ENCODE peak calls at places on chromosomes 1 and 21, in nine cellular contexts. One of them, this sample, is unnamed. For H3K4me1, the result is how much of the 10 kb centered on the place peaks cover.

GRCh38 chr1:9161963-9162362 is 33.1 kb upstream of the GPR157 start:
- DNase-seq in neural progenitor cell: no peak
- DNase-seq in osteoblast: no peak
- DNase-seq in HepG2: no peak
- DNase-seq in mammary epithelial cell: no peak
- DNase-seq in HCT116: no peak
- DNase-seq in neuronal stem cell: no peak
- DNase-seq in GM12878: no peak
- DNase-seq in H9: no peak
- DNase-seq in this sample: no peak

GRCh38 chr1:77513839-77514763 is 168.4 kb downstream of the ZZZ3 start:
- DNase-seq in HepG2: no peak
- DNase-seq in H9: peak
- DNase-seq in HCT116: no peak
- DNase-seq in GM12878: no peak
- DNase-seq in mammary epithelial cell: peak
- DNase-seq in neuronal stem cell: peak
- DNase-seq in neural progenitor cell: peak
- DNase-seq in osteoblast: no peak
- DNase-seq in this sample: no peak

GRCh38 chr21:26140185-26140584 is 30.4 kb downstream of the APP start:
- DNase-seq in HepG2: peak
- DNase-seq in neural progenitor cell: no peak
- DNase-seq in osteoblast: peak
- DNase-seq in GM12878: no peak
- DNase-seq in H9: no peak
- DNase-seq in neuronal stem cell: no peak
- DNase-seq in HCT116: peak
- DNase-seq in mammary epithelial cell: peak
- DNase-seq in this sample: no peak

GRCh38 chr1:70071597-70071996 is 133.8 kb downstream of the LRRC40 start:
- DNase-seq in neuronal stem cell: no peak
- DNase-seq in mammary epithelial cell: no peak
- DNase-seq in HCT116: no peak
- DNase-seq in neural progenitor cell: no peak
- DNase-seq in HepG2: no peak
- DNase-seq in osteoblast: no peak
- DNase-seq in GM12878: no peak
- DNase-seq in H9: no peak
- DNase-seq in this sample: no peak

GRCh38 chr21:16302851-16303282 is 573.1 kb downstream of the USP25 start:
- DNase-seq in HepG2: no peak
- DNase-seq in osteoblast: peak
- DNase-seq in neuronal stem cell: no peak
- DNase-seq in GM12878: no peak
- DNase-seq in neural progenitor cell: no peak
- DNase-seq in HCT116: no peak
- DNase-seq in mammary epithelial cell: no peak
- DNase-seq in H9: no peak
- DNase-seq in this sample: no peak

GRCh38 chr1:115666702-115667101 is 24.9 kb downstream of the VANGL1 start:
- DNase-seq in HCT116: no peak
- DNase-seq in H9: no peak
- DNase-seq in GM12878: no peak
- DNase-seq in osteoblast: no peak
- DNase-seq in mammary epithelial cell: no peak
- DNase-seq in neuronal stem cell: no peak
- DNase-seq in neural progenitor cell: no peak
- DNase-seq in HepG2: no peak
- DNase-seq in this sample: no peak

GRCh38 chr1:147287133-147287865 is 44.8 kb downstream of the CHD1L start:
- DNase-seq in HCT116: no peak
- DNase-seq in neuronal stem cell: no peak
- DNase-seq in GM12878: no peak
- DNase-seq in mammary epithelial cell: no peak
- DNase-seq in neural progenitor cell: no peak
- DNase-seq in H9: no peak
- DNase-seq in osteoblast: no peak
- DNase-seq in HepG2: no peak
- DNase-seq in this sample: no peak

GRCh38 chr1:19596065-19596718 is 47.9 kb upstream of the NBL1 start:
- DNase-seq in neuronal stem cell: no peak
- DNase-seq in HCT116: no peak
- DNase-seq in mammary epithelial cell: no peak
- DNase-seq in osteoblast: no peak
- DNase-seq in neural progenitor cell: peak
- DNase-seq in H9: no peak
- DNase-seq in GM12878: no peak
- DNase-seq in HepG2: no peak
- DNase-seq in this sample: no peak

GRCh38 chr1:42490237-42490636 is 27.2 kb downstream of the CCDC30 start:
- DNase-seq in H9: no peak
- DNase-seq in neural progenitor cell: no peak
- DNase-seq in osteoblast: no peak
- DNase-seq in neuronal stem cell: no peak
- DNase-seq in HepG2: no peak
- DNase-seq in HCT116: no peak
- DNase-seq in mammary epithelial cell: no peak
- DNase-seq in GM12878: no peak
- DNase-seq in this sample: no peak

GRCh38 chr21:37128069-37128468 is 55.0 kb downstream of the TTC3 start:
- DNase-seq in HCT116: no peak
- DNase-seq in mammary epithelial cell: peak
- DNase-seq in neuronal stem cell: no peak
- DNase-seq in H9: no peak
- DNase-seq in GM12878: no peak
- DNase-seq in neural progenitor cell: no peak
- DNase-seq in HepG2: no peak
- DNase-seq in osteoblast: no peak
- DNase-seq in this sample: no peak

GRCh38 chr1:223715710-223716103 is 3.4 kb downstream of the CAPN2 start:
- DNase-seq in HepG2: no peak
- DNase-seq in mammary epithelial cell: no peak
- DNase-seq in neuronal stem cell: no peak
- DNase-seq in HCT116: no peak
- DNase-seq in neural progenitor cell: no peak
- DNase-seq in osteoblast: no peak
- DNase-seq in H9: no peak
- DNase-seq in GM12878: no peak
- DNase-seq in this sample: no peak

GRCh38 chr1:223717123-223717522 is 4.8 kb downstream of the CAPN2 start:
- DNase-seq in neural progenitor cell: no peak
- DNase-seq in GM12878: no peak
- DNase-seq in H9: no peak
- DNase-seq in HCT116: no peak
- DNase-seq in neuronal stem cell: no peak
- DNase-seq in osteoblast: no peak
- DNase-seq in HepG2: no peak
- DNase-seq in mammary epithelial cell: no peak
- DNase-seq in this sample: no peak

GRCh38 chr1:223714849-223715709 is 2.7 kb downstream of the CAPN2 start:
- DNase-seq in neuronal stem cell: no peak
- DNase-seq in neural progenitor cell: peak
- DNase-seq in H9: no peak
- DNase-seq in HepG2: no peak
- DNase-seq in osteoblast: peak
- DNase-seq in GM12878: no peak
- DNase-seq in mammary epithelial cell: peak
- DNase-seq in HCT116: peak
- DNase-seq in this sample: no peak

GRCh38 chr1:223717695-223718363 is 5.5 kb downstream of the CAPN2 start:
- DNase-seq in H9: no peak
- DNase-seq in neuronal stem cell: no peak
- DNase-seq in osteoblast: no peak
- DNase-seq in GM12878: no peak
- DNase-seq in neural progenitor cell: no peak
- DNase-seq in HCT116: no peak
- DNase-seq in HepG2: no peak
- DNase-seq in mammary epithelial cell: no peak
- DNase-seq in this sample: no peak

DNA sequence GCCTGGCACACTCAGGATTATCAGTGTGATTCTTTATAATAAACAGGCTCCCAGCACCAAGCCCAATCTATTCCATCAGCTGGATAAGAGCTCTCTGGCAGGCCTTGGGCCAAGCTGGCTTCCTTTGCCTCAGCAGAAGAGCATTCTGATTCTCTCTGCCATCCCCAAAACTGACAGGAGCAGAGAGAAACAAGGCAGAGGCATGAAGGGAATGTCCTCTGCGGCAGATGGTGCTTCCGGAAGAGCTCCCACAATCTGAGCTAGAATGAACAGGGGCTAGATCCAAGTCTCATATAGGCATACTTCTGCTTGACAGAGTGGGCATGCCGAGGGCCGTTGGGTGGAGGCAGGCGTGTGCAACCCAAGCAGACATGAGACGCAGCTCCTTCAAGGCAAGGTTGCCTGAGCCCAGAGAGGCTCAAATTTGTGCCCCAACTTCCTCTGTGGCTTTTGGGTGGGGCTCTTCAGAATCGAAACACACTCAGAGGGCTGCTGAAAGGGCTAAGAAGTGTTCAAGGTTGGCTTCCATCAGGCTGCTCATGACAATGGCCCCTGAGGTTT is 4.0 kb downstream of the CAPN2 start:
- DNase-seq in HepG2: no peak
- DNase-seq in H9: no peak
- DNase-seq in neural progenitor cell: no peak
- DNase-seq in neuronal stem cell: no peak
- DNase-seq in mammary epithelial cell: no peak
- DNase-seq in HCT116: no peak
- DNase-seq in GM12878: peak
- DNase-seq in osteoblast: no peak
- DNase-seq in this sample: no peak
- H3K4me1 ChIP-seq in HepG2: half or more
- H3K4me1 ChIP-seq in H9: under half
- H3K4me1 ChIP-seq in neural progenitor cell: under half
- H3K4me1 ChIP-seq in neuronal stem cell: under half
- H3K4me1 ChIP-seq in mammary epithelial cell: half or more
- H3K4me1 ChIP-seq in HCT116: half or more
- H3K4me1 ChIP-seq in GM12878: under half
- H3K4me1 ChIP-seq in osteoblast: half or more
- H3K4me1 ChIP-seq in this sample: under half

DNA sequence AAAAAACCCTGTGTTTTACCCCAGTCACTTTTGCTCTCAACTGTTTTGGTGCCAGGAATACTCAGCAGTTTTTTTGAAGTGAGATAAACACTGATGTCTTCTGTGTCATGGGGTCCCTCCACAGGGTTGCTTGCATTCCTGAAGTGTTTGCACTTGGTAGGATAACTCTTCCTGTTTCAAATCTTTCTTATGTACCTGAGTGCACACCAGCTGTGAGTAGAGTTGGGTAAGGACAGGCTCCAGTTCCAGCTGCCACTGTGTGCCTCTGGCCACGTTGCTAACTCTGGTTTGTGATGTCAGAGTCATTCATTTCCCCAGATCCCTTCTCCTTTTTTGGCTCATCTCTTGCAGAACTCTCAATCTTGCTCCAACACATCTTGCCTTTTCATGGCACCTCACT is 356.3 kb upstream of the B3GALT2 start:
- DNase-seq in osteoblast: no peak
- DNase-seq in HCT116: no peak
- DNase-seq in neuronal stem cell: no peak
- DNase-seq in mammary epithelial cell: no peak
- DNase-seq in neural progenitor cell: no peak
- DNase-seq in HepG2: peak
- DNase-seq in GM12878: no peak
- DNase-seq in H9: no peak
- DNase-seq in this sample: no peak
- H2AFZ ChIP-seq in osteoblast: no peak
- H2AFZ ChIP-seq in HCT116: no peak
- H2AFZ ChIP-seq in neuronal stem cell: peak
- H2AFZ ChIP-seq in mammary epithelial cell: no peak
- H2AFZ ChIP-seq in neural progenitor cell: no peak
- H2AFZ ChIP-seq in HepG2: no peak
- H2AFZ ChIP-seq in GM12878: no peak
- H2AFZ ChIP-seq in H9: no peak
- H2AFZ ChIP-seq in this sample: no peak

GRCh38 chr21:42446531-42446930 is 42.8 kb downstream of the UBASH3A start:
- DNase-seq in mammary epithelial cell: no peak
- DNase-seq in HepG2: no peak
- DNase-seq in osteoblast: no peak
- DNase-seq in neuronal stem cell: no peak
- DNase-seq in GM12878: no peak
- DNase-seq in HCT116: no peak
- DNase-seq in neural progenitor cell: no peak
- DNase-seq in H9: no peak
- DNase-seq in this sample: no peak

GRCh38 chr21:42447182-42447581 is 43.5 kb downstream of the UBASH3A start:
- DNase-seq in neuronal stem cell: no peak
- DNase-seq in HCT116: no peak
- DNase-seq in H9: no peak
- DNase-seq in HepG2: no peak
- DNase-seq in GM12878: no peak
- DNase-seq in osteoblast: no peak
- DNase-seq in mammary epithelial cell: no peak
- DNase-seq in neural progenitor cell: no peak
- DNase-seq in this sample: no peak

GRCh38 chr21:42448683-42449082 is 45.0 kb downstream of the UBASH3A start:
- DNase-seq in neuronal stem cell: no peak
- DNase-seq in H9: no peak
- DNase-seq in neural progenitor cell: no peak
- DNase-seq in GM12878: no peak
- DNase-seq in HCT116: no peak
- DNase-seq in HepG2: no peak
- DNase-seq in mammary epithelial cell: no peak
- DNase-seq in osteoblast: no peak
- DNase-seq in this sample: no peak

GRCh38 chr21:42445311-42445710 is 41.6 kb downstream of the UBASH3A start:
- DNase-seq in HCT116: no peak
- DNase-seq in neuronal stem cell: no peak
- DNase-seq in mammary epithelial cell: no peak
- DNase-seq in GM12878: no peak
- DNase-seq in neural progenitor cell: no peak
- DNase-seq in HepG2: no peak
- DNase-seq in H9: no peak
- DNase-seq in osteoblast: no peak
- DNase-seq in this sample: no peak

DNA sequence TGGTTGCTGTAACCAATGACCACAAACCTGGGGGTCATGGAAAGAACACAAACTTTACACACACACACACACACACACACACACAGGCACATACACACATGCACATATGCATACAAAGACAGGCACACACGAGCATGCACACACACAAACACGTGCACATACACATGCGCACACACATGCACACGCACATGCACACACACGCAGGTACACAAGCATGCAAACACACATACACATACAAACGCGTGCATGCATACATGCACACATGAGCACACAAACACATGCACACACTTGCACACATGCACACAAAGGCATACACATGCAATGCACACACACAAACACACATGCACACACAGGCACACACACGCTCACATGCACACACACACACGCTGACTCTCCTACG is 44.0 kb downstream of the UBASH3A start:
- DNase-seq in HCT116: no peak
- DNase-seq in neural progenitor cell: no peak
- DNase-seq in neuronal stem cell: no peak
- DNase-seq in GM12878: no peak
- DNase-seq in mammary epithelial cell: no peak
- DNase-seq in H9: no peak
- DNase-seq in osteoblast: no peak
- DNase-seq in HepG2: no peak
- DNase-seq in this sample: no peak
- H3K4me1 ChIP-seq in HCT116: under half
- H3K4me1 ChIP-seq in neural progenitor cell: under half
- H3K4me1 ChIP-seq in neuronal stem cell: under half
- H3K4me1 ChIP-seq in GM12878: under half
- H3K4me1 ChIP-seq in mammary epithelial cell: under half
- H3K4me1 ChIP-seq in H9: under half
- H3K4me1 ChIP-seq in osteoblast: under half
- H3K4me1 ChIP-seq in HepG2: under half
- H3K4me1 ChIP-seq in this sample: under half

GRCh38 chr21:33949516-33950424 is 34.2 kb upstream of the ATP5PO start:
- DNase-seq in HCT116: no peak
- DNase-seq in GM12878: peak
- DNase-seq in mammary epithelial cell: no peak
- DNase-seq in H9: no peak
- DNase-seq in neuronal stem cell: no peak
- DNase-seq in HepG2: no peak
- DNase-seq in osteoblast: no peak
- DNase-seq in neural progenitor cell: no peak
- DNase-seq in this sample: no peak
- H2AFZ ChIP-seq in HCT116: peak
- H2AFZ ChIP-seq in GM12878: no peak
- H2AFZ ChIP-seq in mammary epithelial cell: no peak
- H2AFZ ChIP-seq in H9: no peak
- H2AFZ ChIP-seq in neuronal stem cell: peak
- H2AFZ ChIP-seq in HepG2: no peak
- H2AFZ ChIP-seq in osteoblast: no peak
- H2AFZ ChIP-seq in neural progenitor cell: no peak
- H2AFZ ChIP-seq in this sample: no peak

This sample was measured in keratinocyte.